ENCODE peak calls at places on chromosomes 7 and 10, in four cellular contexts. P is endothelial cell of umbilical vein, R is endodermal cell, H is MM.1S. U is an unnamed sample.

GRCh38 chr10:98338896-98339295 is 70.9 kb upstream of the LOXL4 start:
- DNase-seq in P (no peak), R (no peak), H (no peak), U (no peak)

GRCh38 chr10:3811331-3811870 is 26.4 kb upstream of the KLF6 start:
- DNase-seq in P (peak), R (no peak), H (peak), U (no peak)

GRCh38 chr7:157228864-157229422 is 90.2 kb downstream of the UBE3C start:
- DNase-seq in P (peak), R (peak), H (peak), U (peak)

GRCh38 chr10:34723746-34724145 is 91.3 kb downstream of the PARD3 start:
- DNase-seq in P (peak), R (no peak), H (peak), U (peak)

GRCh38 chr10:100847440-100847839 is 65.3 kb upstream of the SLF2 start:
- DNase-seq in P (no peak), R (no peak), H (no peak), U (no peak)

GRCh38 chr7:67371429-67372305 is 375.0 kb downstream of the TYW1 start:
- DNase-seq in P (peak), R (peak), H (peak), U (peak)

GRCh38 chr10:29533046-29533445 is 101.7 kb downstream of the SVIL start:
- DNase-seq in P (no peak), R (no peak), H (no peak), U (no peak)

GRCh38 chr10:119306514-119306951 is 99.2 kb downstream of the GRK5 start:
- DNase-seq in P (peak), R (no peak), H (peak), U (peak)

GRCh38 chr10:73182568-73182967 is 14.6 kb downstream of the FAM149B1 start:
- DNase-seq in P (peak), R (no peak), H (no peak), U (no peak)

GRCh38 chr10:19930936-19931859 is 115.0 kb downstream of the PLXDC2 start:
- DNase-seq in P (peak), R (no peak), H (no peak), U (no peak)

GRCh38 chr7:155883491-155884224 is 71.4 kb upstream of the SHH start:
- DNase-seq in P (no peak), R (peak), H (no peak), U (no peak)

GRCh38 chr10:77086081-77086480 is 551.5 kb downstream of the KCNMA1 start:
- DNase-seq in P (no peak), R (no peak), H (no peak), U (no peak)

GRCh38 chr10:123869015-123869414 is 22.6 kb downstream of the CPXM2 start:
- DNase-seq in P (no peak), R (peak), H (no peak), U (no peak)

GRCh38 chr10:5524721-5525531 is at the start of gene CALML3:
- DNase-seq in P (no peak), R (peak), H (no peak), U (no peak)
- H3K4me3 ChIP-seq in P (no peak), R (no peak), H (no peak), U (no peak)

GRCh38 chr10:130928306-130928705 is 383.2 kb downstream of the TCERG1L start:
- DNase-seq in P (no peak), R (peak), H (no peak), U (no peak)
- H3K4me3 ChIP-seq in P (no peak), R (no peak), H (no peak), U (no peak)

GRCh38 chr10:22925088-22925487 is 2.8 kb upstream of the ARMC3 start:
- DNase-seq in P (no peak), R (no peak), H (no peak), U (no peak)

GRCh38 chr10:22927661-22928403 is at the start of gene ARMC3:
- DNase-seq in P (peak), R (peak), H (peak), U (no peak)

GRCh38 chr10:22932626-22933370 is 4.9 kb downstream of the ARMC3 start:
- DNase-seq in P (no peak), R (no peak), H (no peak), U (no peak)

GRCh38 chr10:22931948-22932347 is 4.1 kb downstream of the ARMC3 start:
- DNase-seq in P (peak), R (no peak), H (no peak), U (no peak)

DNA sequence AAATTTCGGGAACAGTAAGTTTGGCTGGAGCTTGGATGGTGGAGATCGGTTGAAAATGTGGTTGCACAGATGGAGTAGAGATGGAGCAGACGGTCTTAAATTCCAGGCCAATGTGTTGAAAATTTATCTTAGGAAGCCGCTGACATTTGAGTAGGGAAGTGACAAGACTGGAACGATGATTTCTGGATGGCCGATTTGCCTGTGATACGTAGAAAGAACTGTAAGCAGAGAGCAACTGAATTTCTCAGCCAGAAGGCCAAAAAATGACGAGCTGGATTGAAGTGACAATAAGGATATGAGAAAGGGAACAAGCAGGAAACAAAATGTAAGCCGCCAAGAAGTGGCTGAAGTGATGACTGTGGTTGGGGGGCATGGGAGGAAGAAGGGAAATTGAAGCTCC is 690 bp upstream of the ARMC3 start:
- DNase-seq in P (peak), R (no peak), H (no peak), U (no peak)
- H3K4me3 ChIP-seq in P (no peak), R (peak), H (peak), U (no peak)

GRCh38 chr10:32939296-32940111 is 18.5 kb downstream of the ITGB1 start:
- DNase-seq in P (no peak), R (no peak), H (no peak), U (no peak)
- H3K4me3 ChIP-seq in P (no peak), R (no peak), H (no peak), U (no peak)

DNA sequence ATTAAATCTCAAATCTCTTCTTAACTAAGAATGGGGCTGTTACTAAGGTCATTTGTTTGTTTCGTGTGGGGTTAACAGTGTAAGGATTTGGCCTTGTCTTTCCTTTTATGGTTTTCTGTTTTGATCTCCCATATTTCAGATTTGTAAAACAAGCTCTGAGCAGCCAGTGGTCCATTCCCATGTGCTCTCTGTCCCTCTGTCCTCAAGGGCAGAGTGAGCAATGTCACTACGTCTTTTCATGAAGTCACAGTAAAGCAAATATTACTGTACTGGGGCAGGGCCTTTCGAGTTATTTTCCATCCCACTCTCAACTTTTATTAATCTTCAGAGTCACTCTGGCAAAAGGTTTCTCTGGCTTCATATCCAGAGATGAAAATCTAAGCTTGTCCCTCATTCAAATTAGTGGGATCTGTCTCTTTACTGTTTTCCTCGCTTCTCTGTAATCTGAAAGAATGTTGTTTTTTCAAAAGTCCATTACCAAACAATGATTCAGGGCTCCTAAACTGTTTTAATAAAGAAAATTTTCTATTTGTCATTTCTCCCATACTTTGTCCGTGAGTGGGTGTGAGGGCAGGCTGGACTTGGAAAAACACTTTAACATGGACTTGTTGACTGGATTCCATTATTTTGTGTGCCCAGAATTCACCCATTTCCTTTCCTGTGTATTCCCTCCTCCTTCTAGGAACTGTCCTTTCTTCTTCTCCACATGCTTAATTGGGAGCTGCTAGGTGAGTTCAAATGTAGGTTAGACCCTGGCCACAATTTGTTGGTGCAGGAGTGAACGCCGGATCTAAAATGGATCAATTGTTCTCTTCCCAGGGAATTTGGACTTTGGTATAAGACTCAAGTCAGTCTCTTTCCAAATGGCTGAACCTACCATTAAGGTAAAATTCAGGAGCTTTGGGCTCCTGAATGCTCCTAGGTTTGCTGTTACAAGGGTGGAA is 42.1 kb upstream of the NAMPT start:
- DNase-seq in P (no peak), R (no peak), H (no peak), U (no peak)
- H3K4me3 ChIP-seq in P (no peak), R (no peak), H (no peak), U (no peak)

DNA sequence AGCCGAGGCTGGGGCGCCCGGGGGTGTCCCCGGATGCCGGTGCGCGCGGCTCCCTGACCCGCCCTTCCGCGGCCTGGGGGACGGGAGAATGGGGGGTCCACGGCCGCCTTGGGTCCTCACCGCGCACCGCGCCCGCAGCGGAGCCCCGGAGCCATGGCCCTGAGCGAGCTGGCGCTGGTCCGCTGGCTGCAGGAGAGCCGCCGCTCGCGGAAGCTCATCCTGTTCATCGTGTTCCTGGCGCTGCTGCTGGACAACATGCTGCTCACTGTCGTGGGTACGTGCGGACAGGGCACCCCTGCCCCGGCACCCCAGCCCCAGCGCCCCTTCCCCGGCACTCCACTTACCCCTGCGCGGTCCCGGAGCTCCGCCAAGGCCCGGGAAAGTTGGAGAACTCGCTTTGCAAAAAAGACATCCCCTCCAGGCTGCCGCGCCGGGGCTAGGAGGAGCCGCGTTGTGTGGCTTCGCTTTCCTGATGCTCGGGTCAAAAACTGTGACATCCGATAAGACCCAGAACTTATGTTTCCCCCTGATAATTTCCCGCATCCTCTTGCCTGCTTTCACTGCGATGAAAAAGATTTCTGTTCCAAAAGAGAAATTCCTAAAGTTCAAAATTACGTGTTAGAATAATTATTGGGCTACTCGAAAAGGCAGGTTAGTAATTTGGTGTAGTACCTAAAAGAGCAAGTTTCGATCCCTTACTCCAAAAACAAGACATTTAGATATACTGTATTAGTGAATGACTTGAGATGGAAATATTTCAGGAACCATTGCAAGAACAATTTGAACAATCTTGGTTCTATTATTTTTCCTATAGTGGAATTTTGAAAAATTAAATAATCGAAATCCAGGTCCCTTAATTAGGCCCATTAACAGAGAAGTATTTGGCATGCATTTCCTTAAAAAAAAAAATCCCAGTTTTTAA is 888 bp downstream of the SLC18A2 start:
- DNase-seq in P (no peak), R (peak), H (no peak), U (no peak)
- H3K4me3 ChIP-seq in P (no peak), R (peak), H (no peak), U (no peak)

U was measured in Jurkat, Clone E6-1.